ENCODE peak calls at places on chromosomes 4 and X, in seven cellular contexts. O is AG10803, T is ovary, D is choroid plexus epithelial cell, G is PC-3, A is Panc1, Z is foreskin fibroblast. E is an unnamed sample.

GRCh38 chrX:107429090-107429489 is 20.4 kb upstream of the FRMPD3 start:
- DNase-seq in O (peak), T (no peak), D (peak), G (peak), A (no peak), Z (no peak), E (peak)

GRCh38 chr4:151184523-151185458 is 85.4 kb downstream of the RPS3A start:
- DNase-seq in O (peak), T (no peak), D (peak), G (peak), A (no peak), Z (peak), E (no peak)

GRCh38 chrX:97096385-97096784 is 212.7 kb downstream of the RPA4 start:
- DNase-seq in O (peak), T (no peak), D (no peak), G (no peak), A (no peak), Z (no peak), E (no peak)

GRCh38 chrX:49066690-49067089 is 7.1 kb downstream of the PRAF2 start:
- DNase-seq in O (no peak), T (no peak), D (no peak), G (no peak), A (no peak), Z (no peak), E (no peak)

GRCh38 chr4:73068496-73069337 is 799 bp downstream of the COX18 start:
- DNase-seq in O (peak), T (no peak), D (peak), G (peak), A (peak), Z (no peak), E (no peak)

GRCh38 chr4:74933562-74934015 is 673 bp downstream of the PARM1 start:
- DNase-seq in O (no peak), T (no peak), D (peak), G (no peak), A (no peak), Z (no peak), E (no peak)

GRCh38 chr4:1039493-1040343 is 28.3 kb downstream of the FGFRL1 start:
- DNase-seq in O (peak), T (peak), D (peak), G (peak), A (no peak), Z (peak), E (no peak)

GRCh38 chr4:25813705-25814104 is 49.1 kb downstream of the SEL1L3 start:
- DNase-seq in O (peak), T (no peak), D (peak), G (peak), A (no peak), Z (no peak), E (no peak)

GRCh38 chr4:139791681-139792080 is 126.1 kb downstream of the MGST2 start:
- DNase-seq in O (no peak), T (no peak), D (no peak), G (no peak), A (no peak), Z (no peak), E (no peak)

DNA sequence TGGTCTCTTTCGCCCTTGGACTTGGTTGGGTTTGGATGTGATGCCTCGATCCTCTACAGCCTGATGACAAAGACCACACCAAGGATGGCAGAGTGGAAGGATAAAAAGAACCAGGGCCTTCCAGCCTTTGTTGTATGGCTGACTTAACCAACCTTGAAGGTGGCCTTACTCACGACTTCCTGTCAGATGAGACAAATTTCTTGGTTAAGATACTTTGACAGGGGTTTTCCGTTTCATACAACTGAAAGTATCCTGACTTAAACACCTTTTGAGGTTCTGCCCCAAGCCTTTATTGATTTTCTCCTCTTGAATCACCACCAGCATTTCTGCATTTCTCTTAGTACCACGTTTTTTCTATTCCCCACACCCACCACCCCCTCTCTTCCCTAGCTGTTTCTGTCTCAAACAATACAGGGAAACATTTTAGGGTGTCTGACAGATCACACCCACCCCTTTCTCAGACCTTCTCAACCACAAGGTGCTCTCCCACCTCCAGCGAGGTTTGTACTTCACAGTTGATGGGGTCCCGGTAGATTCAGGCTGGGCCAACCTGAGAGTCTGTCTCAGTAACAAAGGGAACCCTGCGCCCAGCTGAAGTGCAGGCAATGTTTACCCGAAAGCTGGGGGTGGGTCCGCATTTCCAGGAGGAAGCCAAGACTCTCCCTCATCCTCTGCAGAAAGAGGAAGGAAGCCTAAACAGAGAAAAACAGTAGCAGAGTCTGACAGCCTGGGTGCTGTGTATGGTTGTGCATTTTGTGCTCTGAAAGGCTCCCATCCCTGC is 5.0 kb upstream of the TSPAN5 start:
- DNase-seq in O (no peak), T (no peak), D (no peak), G (peak), A (no peak), Z (no peak), E (peak)
- H3K4me3 ChIP-seq in O (no peak), T (no peak), D (no peak), G (no peak), A (no peak), Z (no peak), E (no peak)

DNA sequence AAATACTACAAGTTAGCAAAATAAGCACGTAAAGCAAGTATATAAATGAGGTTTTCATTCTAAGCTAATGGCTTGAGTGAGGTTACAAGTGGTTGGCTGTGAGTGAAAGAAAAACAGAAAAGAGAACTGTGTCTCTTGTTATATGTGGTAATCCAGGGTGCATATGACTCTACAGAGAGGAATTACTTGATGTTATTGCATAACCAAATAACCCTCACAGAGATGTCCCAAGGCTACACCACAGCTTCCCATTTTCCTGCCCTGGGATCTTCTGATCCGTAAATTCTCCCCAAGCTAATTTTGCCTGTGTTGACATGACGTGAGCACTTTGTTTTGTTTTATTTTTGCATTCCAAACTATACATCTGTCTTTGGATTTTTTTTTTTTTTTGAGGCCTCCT is 470.0 kb upstream of the INTU start:
- DNase-seq in O (peak), T (no peak), D (peak), G (no peak), A (no peak), Z (peak), E (no peak)
- TF ChIP-seq CTCF in O (no peak), T (no peak), D (no peak), G (no peak), A (no peak), Z (no peak), E (no peak)

GRCh38 chr4:4289055-4289454 is 899 bp downstream of the LYAR start:
- DNase-seq in O (no peak), T (no peak), D (no peak), G (no peak), A (no peak), Z (no peak), E (no peak)
- H3K4me3 ChIP-seq in O (peak), T (peak), D (peak), G (peak), A (peak), Z (peak), E (peak)

GRCh38 chr4:16284050-16284449 is 57.8 kb upstream of the TAPT1 start:
- DNase-seq in O (no peak), T (no peak), D (no peak), G (no peak), A (no peak), Z (no peak), E (no peak)

DNA sequence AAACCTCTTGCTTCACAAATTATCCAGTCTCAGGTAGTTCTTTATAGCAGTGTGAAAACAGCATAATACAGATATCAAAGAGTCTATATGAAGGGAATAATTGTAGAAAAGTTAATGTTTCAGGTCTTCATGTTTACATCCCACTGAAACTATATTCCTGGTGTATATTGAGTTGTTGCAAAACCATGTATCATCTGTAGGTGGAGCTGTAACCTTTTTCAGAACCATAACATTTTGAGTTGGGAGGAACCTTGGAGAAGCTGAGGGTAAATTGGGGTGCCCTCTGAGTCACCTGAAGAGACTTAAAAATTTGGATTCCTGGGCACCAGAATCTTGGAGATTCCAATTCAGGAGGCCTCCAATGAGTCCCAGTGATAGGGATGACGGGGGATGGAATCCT is 51.9 kb upstream of the TAPT1 start:
- DNase-seq in O (no peak), T (no peak), D (no peak), G (no peak), A (no peak), Z (no peak), E (no peak)
- TF ChIP-seq CTCF in O (peak), T (no peak), D (peak), G (peak), A (peak), Z (no peak), E (no peak)

GRCh38 chrX:41449615-41450014 is 2.5 kb downstream of the NYX start:
- DNase-seq in O (peak), T (no peak), D (peak), G (peak), A (no peak), Z (peak), E (no peak)
- H3K4me3 ChIP-seq in O (peak), T (no peak), D (no peak), G (peak), A (peak), Z (peak), E (no peak)

GRCh38 chrX:21745756-21746155 is 12.2 kb downstream of the SMPX start:
- DNase-seq in O (peak), T (peak), D (peak), G (peak), A (no peak), Z (no peak), E (no peak)
- TF ChIP-seq CTCF in O (peak), T (no peak), D (peak), G (peak), A (peak), Z (peak), E (peak)